ENCODE peak calls at places on chromosomes 13 and 19, in six cellular contexts. D is suprapubic skin; B is CD8-positive, alpha-beta T cell; F is NB4; N is breast epithelium; P is esophagus squamous epithelium. Z is an unnamed sample.

GRCh38 chr19:35229601-35230000 is 1.1 kb upstream of the FAM187B start:
- DNase-seq in D (no peak), B (no peak), N (no peak), F (no peak), P (no peak), Z (no peak)

GRCh38 chr19:5903054-5903501 is 512 bp downstream of the NDUFA11 start:
- DNase-seq in P (no peak), F (peak; percentile 22), B (no peak), D (no peak), N (no peak), Z (no peak)

GRCh38 chr13:48600374-48601364 is 53.1 kb upstream of the CYSLTR2 start:
- DNase-seq in F (no peak), P (no peak), N (no peak), B (no peak), D (no peak), Z (no peak)

GRCh38 chr19:39645800-39646411 is 9.8 kb upstream of the LGALS16 start:
- DNase-seq in B (no peak), F (peak; percentile 16), N (no peak), P (no peak), D (no peak), Z (peak; percentile 1)

GRCh38 chr19:49327878-49328544 is 3.0 kb upstream of the SLC6A16 start:
- DNase-seq in B (peak; percentile 48), F (peak; percentile 43), P (no peak), N (no peak), D (no peak), Z (no peak)

GRCh38 chr19:34328982-34329381 is 36.0 kb upstream of the GPI start:
- DNase-seq in P (no peak), B (no peak), F (no peak), D (no peak), N (no peak), Z (no peak)

GRCh38 chr13:95524270-95524901 is 28.1 kb upstream of the CLDN10 start:
- DNase-seq in D (no peak), P (no peak), B (no peak), N (no peak), F (peak; percentile 68), Z (no peak)

GRCh38 chr19:47096721-47097120 is 16.9 kb downstream of the ZC3H4 start:
- DNase-seq in B (no peak), D (no peak), N (no peak), P (no peak), F (no peak), Z (no peak)

GRCh38 chr19:35716735-35716984 is 1.1 kb upstream of the KMT2B start:
- DNase-seq in B (no peak), D (no peak), N (no peak), P (no peak), F (no peak), Z (no peak)

GRCh38 chr13:44710576-44710975 is 134.4 kb upstream of the TSC22D1 start:
- DNase-seq in F (no peak), N (no peak), B (no peak), P (no peak), D (no peak), Z (no peak)

GRCh38 chr13:49679244-49679643 is 12.0 kb downstream of the EBPL start:
- DNase-seq in P (no peak), F (peak; percentile 46), D (no peak), B (no peak), N (no peak), Z (no peak)

GRCh38 chr13:76522083-76522755 is 364.0 kb downstream of the KCTD12 start:
- DNase-seq in N (no peak), P (no peak), B (no peak), D (no peak), F (no peak), Z (no peak)

GRCh38 chr19:48477696-48478338 is 8.6 kb downstream of the CYTH2 start:
- DNase-seq in P (no peak), N (no peak), F (no peak), D (no peak), B (no peak), Z (no peak)

GRCh38 chr13:26784704-26785639 is 24.4 kb upstream of the GPR12 start:
- DNase-seq in N (no peak), P (no peak), D (no peak), F (peak; percentile 89), B (no peak), Z (no peak)

GRCh38 chr13:67275351-67275989 is 45.3 kb upstream of the PCDH9 start:
- DNase-seq in N (no peak), B (no peak), F (no peak), P (no peak), D (no peak), Z (no peak)

GRCh38 chr13:44812818-44813217 is 176.5 kb downstream of the NUFIP1 start:
- DNase-seq in B (no peak), P (no peak), F (no peak), D (no peak), N (no peak), Z (no peak)

DNA sequence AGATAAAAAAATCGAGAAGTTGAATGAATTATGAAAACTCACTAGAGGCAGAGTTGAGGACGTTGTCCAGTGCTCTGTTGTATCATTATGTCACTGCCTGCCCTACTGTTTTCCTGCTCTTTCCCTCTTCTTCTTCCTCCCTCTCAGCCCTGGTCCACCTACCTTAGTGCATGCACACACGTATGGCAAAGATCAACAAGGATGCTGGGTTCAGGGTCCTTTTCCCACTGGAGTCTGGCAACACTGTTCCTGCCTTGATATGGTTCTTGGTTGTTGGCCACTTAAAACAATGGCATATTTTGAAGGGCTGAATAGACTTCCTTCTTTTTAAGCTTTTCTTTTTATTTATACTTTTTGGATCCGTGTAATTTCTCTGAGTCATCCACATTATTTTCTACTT is 74.5 kb downstream of the LRCH1 start:
- DNase-seq in F (no peak), N (no peak), B (no peak), P (no peak), D (no peak), Z (no peak)
- TF ChIP-seq CTCF in F (no peak), N (no peak), B (no peak), P (no peak), D (no peak), Z (no peak)

GRCh38 chr19:2488405-2488941 is 12.5 kb downstream of the GADD45B start:
- DNase-seq in P (no peak), F (peak; percentile 15), D (no peak), N (no peak), B (no peak), Z (no peak)
- H3K4me3 ChIP-seq in P (peak overlapping the region; percentile 40), F (no peak overlapping the region), D (peak overlapping the region; percentile 52), N (peak overlapping the region; percentile 45), B (peak overlapping the region; percentile 33), Z (no peak overlapping the region)

DNA sequence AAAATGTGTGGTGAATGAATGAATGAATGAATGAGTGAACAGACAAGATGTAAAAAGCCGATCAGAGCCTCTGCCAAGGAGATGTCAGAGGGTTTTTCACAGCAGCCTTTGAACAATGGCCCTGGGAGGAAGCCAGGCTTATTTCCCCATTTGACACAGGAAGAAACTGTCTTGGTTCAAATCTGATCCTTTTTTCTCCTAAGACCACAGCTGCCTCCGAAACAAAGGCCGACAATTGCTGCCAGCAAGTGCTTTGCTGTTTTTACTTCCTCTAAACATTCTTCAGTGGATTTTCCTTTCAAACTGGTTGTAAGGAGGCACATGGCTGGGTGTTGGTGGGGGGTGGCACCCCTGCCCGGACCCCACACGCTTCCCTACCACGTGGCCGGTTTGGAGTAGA is 44.2 kb upstream of the HOMER3 start:
- DNase-seq in D (no peak), F (peak; percentile 86), P (no peak), B (no peak), N (no peak), Z (no peak)
- TF ChIP-seq CTCF in D (no peak), F (no peak), P (no peak), B (no peak), N (no peak), Z (no peak)

GRCh38 chr13:104553156-104553555 is 1486.9 kb upstream of the SLC10A2 start:
- DNase-seq in D (no peak), N (no peak), P (no peak), B (no peak), F (no peak), Z (no peak)
- H3K4me3 ChIP-seq in D (no peak overlapping the region), N (no peak overlapping the region), P (no peak overlapping the region), B (no peak overlapping the region), F (no peak overlapping the region), Z (no peak overlapping the region)

DNA sequence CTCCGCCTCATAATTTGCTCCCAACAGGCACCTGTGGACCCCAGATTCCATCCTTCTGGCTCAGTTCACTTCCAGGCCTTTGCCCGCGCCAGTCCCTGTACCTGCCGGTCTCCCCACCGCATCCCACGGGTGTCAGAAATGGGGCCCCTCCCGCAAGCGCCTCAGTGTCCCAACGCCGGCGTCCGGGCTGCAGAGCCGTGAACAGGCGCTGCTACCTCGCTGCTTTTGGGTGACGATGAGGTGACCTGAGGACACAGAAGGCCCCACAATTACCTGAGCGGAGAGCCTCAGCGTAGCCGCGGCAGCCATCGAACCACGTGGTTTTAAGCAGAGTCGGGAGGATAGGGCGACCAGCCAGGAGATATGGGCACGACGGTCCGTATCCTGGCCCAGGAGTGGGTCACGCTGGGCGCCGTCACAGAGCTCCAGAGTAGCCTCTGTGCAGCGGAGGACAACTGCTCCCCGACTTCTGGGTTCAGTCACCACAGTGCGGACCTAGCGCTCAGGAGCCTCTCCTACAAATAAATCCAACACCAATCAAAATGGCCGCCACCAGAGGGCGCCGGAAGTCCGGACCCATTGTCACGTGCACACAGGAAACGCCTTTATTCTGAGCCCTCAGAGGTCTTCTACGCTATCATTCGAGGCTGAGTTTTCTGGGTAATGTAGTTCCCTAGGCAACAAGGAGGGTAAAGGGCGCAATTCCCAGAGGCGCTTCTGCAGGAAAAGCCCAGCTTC is at the start of gene ZNF814:
- DNase-seq in N (peak; percentile 89), D (peak; percentile 84), P (peak; percentile 15), B (peak; percentile 85), F (peak; percentile 14), Z (peak; percentile 82)
- TF ChIP-seq CTCF in N (peak; percentile 50), D (no peak), P (peak; percentile 30), B (peak; percentile 19), F (peak; percentile 24), Z (peak; percentile 19)

GRCh38 chr13:41811588-41812021 is 149.3 kb downstream of the VWA8 start:
- DNase-seq in N (no peak), P (no peak), B (peak; percentile 11), F (no peak), D (no peak), Z (peak; percentile 79)
- H3K4me3 ChIP-seq in N (no peak overlapping the region), P (no peak overlapping the region), B (no peak overlapping the region), F (no peak overlapping the region), D (no peak overlapping the region), Z (peak overlapping the region; percentile 47)